ENCODE peak calls at places on chromosome 11, in eight cellular contexts. B, F, I, L, O, R, D and Z are unnamed samples.

GRCh38 chr11:58573451-58574104 is 2.1 kb downstream of the LPXN start:
- DNase-seq in D (peak), O (peak), I (no peak), R (peak), F (no peak), L (peak), B (peak), Z (peak)

GRCh38 chr11:11620251-11620965 is 1.4 kb downstream of the GALNT18 start:
- DNase-seq in O (peak), F (peak), R (peak), L (peak), I (no peak), B (peak), D (peak), Z (no peak)

GRCh38 chr11:111387318-111387863 is 8.3 kb upstream of the POU2AF1 start:
- DNase-seq in L (peak), O (no peak), I (no peak), F (no peak), B (peak), R (no peak), D (no peak), Z (no peak)

GRCh38 chr11:12602421-12602820 is 71.8 kb upstream of the TEAD1 start:
- DNase-seq in B (no peak), I (no peak), L (peak), D (peak), O (no peak), R (no peak), F (no peak), Z (no peak)

GRCh38 chr11:13128381-13128780 is 119.3 kb downstream of the RASSF10 start:
- DNase-seq in O (no peak), D (no peak), B (no peak), L (no peak), F (no peak), I (no peak), R (no peak), Z (no peak)

GRCh38 chr11:26575946-26576345 is 3.9 kb upstream of the MUC15 start:
- DNase-seq in O (no peak), B (no peak), I (no peak), R (no peak), D (peak), F (no peak), L (no peak), Z (no peak)

GRCh38 chr11:2750101-2750509 is 50.3 kb upstream of the KCNQ1OT1 start:
- DNase-seq in B (peak), I (no peak), R (peak), L (no peak), D (no peak), F (no peak), O (peak), Z (no peak)

GRCh38 chr11:126415128-126415527 is 59.6 kb downstream of the ST3GAL4 start:
- DNase-seq in I (no peak), F (no peak), D (peak), R (peak), B (peak), O (peak), L (no peak), Z (no peak)

GRCh38 chr11:111441443-111441842 is 62.4 kb upstream of the POU2AF1 start:
- DNase-seq in I (no peak), L (no peak), B (no peak), D (no peak), R (no peak), O (no peak), F (no peak), Z (no peak)

GRCh38 chr11:64851831-64852337 is 7.4 kb upstream of the CDC42BPG start:
- DNase-seq in D (no peak), R (no peak), L (no peak), I (no peak), F (no peak), O (no peak), B (no peak), Z (no peak)

GRCh38 chr11:106031210-106031845 is 9.3 kb upstream of the MSANTD4 start:
- DNase-seq in F (no peak), D (no peak), O (no peak), I (no peak), R (no peak), L (no peak), B (no peak), Z (peak)

GRCh38 chr11:108592591-108593213 is 866 bp downstream of the EXPH5 start:
- DNase-seq in L (peak), B (peak), O (peak), R (peak), D (no peak), F (peak), I (no peak), Z (no peak)

GRCh38 chr11:73141309-73142127 is 600 bp downstream of the FCHSD2 start:
- DNase-seq in B (peak), R (peak), D (peak), L (peak), O (peak), F (peak), I (no peak), Z (no peak)

DNA sequence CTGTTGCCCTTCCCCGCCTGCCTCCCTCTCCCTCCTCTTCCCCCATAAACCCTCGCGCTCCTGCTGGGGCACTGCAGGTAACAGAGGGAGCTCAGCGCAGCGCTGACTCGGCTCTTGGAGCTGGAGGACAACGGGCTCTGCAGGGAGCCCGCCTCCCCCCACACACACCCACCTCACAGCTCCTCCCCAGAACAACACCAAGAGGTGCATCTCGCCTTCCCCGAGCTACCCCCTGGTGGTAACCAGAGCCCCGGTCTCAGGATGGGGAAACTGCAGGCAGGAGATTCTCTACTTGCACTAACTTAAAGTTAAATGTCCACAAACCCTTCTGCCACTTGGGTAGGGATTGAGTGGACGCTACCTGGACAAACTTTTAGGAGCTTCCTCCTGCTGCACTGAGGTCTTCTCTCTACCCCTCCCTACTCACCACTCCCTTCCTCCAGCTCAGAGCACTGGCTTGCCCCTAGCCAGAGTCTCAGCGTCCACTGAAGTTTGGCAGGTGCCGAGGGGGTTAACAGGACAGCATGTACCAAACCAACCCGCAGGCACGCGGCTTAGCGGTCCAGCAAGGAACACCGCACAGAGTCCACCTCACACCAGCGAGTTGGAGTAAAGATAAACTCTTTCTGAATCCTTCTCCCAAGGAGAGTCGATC is 4.0 kb upstream of the SCN4B start:
- DNase-seq in F (no peak), O (no peak), D (no peak), I (no peak), L (no peak), R (no peak), B (no peak), Z (no peak)
- TF ChIP-seq CTCF in F (peak), O (no peak), D (no peak), I (no peak), L (no peak), R (no peak), B (no peak), Z (no peak)

GRCh38 chr11:66868726-66869291 is 11.9 kb downstream of the LRFN4 start:
- DNase-seq in O (no peak), L (peak), R (no peak), D (no peak), B (no peak), F (no peak), I (no peak), Z (no peak)
- TF ChIP-seq CTCF in O (no peak), L (peak), R (peak), D (no peak), B (no peak), F (peak), I (no peak), Z (peak)

DNA sequence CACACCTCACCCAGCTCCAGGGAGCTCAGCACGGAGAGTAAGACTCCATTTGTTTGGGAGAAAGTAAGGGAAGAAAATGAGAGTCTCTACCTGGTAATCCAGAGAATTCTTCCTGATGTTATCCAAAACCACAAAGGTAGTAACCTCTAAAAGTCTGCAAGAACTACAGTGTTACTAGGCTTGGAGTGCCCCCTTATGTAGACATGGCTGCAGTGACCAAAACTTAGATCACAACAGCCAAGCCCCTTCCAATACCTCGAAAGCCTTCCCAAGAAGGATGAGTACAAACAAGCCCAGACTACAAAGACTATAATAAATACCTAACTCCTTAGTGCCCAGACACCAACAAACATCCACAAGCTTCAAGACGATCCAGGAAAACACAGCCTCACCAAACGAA is 4.9 kb downstream of the UBE2L6 start:
- DNase-seq in L (no peak), F (no peak), D (no peak), R (no peak), I (no peak), B (no peak), O (no peak), Z (no peak)
- TF ChIP-seq CTCF in L (peak), F (no peak), D (no peak), R (no peak), I (no peak), B (no peak), O (no peak), Z (no peak)

DNA sequence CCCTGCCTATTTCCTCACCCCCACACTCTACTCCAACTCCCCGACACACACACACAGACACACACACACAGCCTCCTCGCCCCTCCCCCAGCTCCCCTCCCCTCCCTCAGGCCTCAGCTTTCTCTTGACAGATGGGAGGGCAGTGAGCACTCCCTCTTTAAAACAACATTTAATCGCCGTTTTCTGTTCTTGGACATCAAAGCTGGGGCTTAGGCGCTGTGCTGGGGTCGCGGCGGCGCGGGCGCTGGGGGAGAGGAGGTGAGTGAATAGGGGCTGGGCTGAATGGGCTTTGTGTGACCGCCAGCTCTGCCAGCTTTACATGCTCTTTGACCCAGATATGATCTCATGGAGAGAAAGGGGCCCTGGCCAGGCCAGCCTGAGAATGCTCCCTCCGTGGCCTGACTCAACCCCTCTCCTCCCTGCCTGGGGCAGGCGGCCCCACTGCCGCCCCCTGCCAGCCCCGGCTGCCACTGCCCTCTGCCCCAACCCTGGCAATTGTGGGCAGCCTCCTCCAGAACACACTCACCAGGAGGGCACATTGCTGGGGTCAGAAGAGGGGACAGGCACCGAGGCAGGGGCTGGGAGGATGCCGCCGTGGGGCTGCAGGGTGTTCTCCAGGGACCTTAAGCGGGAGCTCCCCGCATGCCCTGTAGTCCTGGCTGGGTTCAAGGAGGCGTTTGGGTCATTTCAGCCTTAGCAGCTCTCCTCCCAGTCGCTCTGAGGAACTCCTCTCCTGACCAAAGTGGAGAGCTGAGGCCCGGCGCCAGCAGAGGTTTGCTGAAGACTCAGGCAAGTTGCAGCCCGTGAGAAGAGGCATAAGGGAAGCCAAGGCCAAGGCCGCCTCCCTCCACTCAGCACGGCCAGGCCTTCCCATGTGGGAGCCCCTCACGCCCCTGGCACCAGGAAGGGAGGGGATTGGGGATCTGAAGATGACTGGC is 38.3 kb upstream of the NNMT start:
- DNase-seq in I (no peak), L (no peak), D (no peak), R (peak), F (peak), O (peak), B (peak), Z (no peak)
- TF ChIP-seq CTCF in I (no peak), L (no peak), D (peak), R (peak), F (peak), O (no peak), B (peak), Z (peak)

DNA sequence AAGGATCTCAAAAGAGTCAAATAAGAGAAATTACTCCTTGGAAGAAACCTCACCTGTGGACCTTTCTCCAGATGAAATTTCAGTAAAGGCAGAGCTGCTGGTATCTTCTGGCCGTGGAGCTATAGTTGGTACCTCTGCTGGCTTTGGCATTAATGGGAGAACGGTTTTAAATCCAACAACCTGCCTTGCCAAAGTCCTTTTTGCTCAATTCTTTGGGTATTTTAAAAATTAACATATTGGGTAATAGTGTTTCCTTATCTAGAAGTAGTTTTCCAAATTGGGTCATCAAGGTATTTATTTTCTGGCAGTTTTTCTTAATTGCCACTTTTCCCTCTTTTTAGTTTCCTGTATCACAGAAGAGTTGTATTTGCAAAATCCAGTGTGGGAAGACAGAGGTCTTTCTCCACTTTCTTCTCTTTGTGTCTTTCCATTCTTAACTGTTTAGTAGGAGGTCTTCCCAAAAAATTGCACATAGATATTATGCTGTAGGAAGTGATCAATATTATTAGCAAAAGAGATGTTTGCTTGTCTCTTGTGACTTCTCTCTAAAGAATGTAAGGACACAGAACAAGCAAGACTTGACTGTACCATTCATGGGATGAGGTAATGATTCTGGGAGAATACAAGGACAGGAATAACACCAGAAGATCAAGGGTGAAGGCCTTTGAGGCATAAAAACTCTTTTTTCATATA is at the start of gene SAA4:
- DNase-seq in B (no peak), I (no peak), D (no peak), F (no peak), O (no peak), L (no peak), R (no peak), Z (no peak)
- TF ChIP-seq CTCF in B (no peak), I (no peak), D (no peak), F (no peak), O (no peak), L (no peak), R (no peak), Z (no peak)

GRCh38 chr11:131064373-131064991 is 148.2 kb upstream of the SNX19 start:
- DNase-seq in R (peak), D (peak), L (peak), B (peak), F (peak), O (no peak), I (no peak), Z (no peak)
- TF ChIP-seq CTCF in R (peak), D (peak), L (peak), B (peak), F (peak), O (no peak), I (peak), Z (peak)